ENCODE peak calls at places on chromosomes 11 and 22, in ten cellular contexts. V is endothelial cell of umbilical vein; G is left lung; J is brain microvascular endothelial cell; B is CD4-positive, alpha-beta T cell; E is PC-9; P is body of pancreas; H is trophoblast cell; F is cardiac muscle cell; C is right lobe of liver. U is an unnamed sample.
A peak's percentile ranks its signal among the peaks of the same experiment; 100 is the strongest.

GRCh38 chr11:36165638-36166389 is 123.4 kb downstream of the COMMD9 start:
- DNase-seq in V (peak; percentile 87), G (no peak), J (no peak), B (no peak), E (no peak), P (no peak), H (no peak), F (no peak), C (no peak), U (no peak)

GRCh38 chr11:108222686-108223448 is at the start of gene ATM:
- DNase-seq in V (peak; percentile 100), G (peak; percentile 100), J (peak; percentile 99), B (peak; percentile 99), E (peak; percentile 98), P (peak; percentile 99), H (peak; percentile 100), F (peak; percentile 100), C (peak; percentile 99), U (peak; percentile 99)

GRCh38 chr11:1540074-1540473 is 32.0 kb downstream of the DUSP8 start:
- DNase-seq in V (no peak), G (no peak), J (no peak), B (no peak), E (no peak), P (no peak), H (no peak), F (no peak), C (no peak), U (no peak)

GRCh38 chr22:32331918-32332725 is 25.5 kb upstream of the RFPL3 start:
- DNase-seq in V (no peak), G (no peak), J (no peak), B (no peak), E (no peak), P (no peak), H (no peak), F (no peak), C (no peak), U (no peak)

GRCh38 chr11:43282607-43283440 is 29.0 kb upstream of the API5 start:
- DNase-seq in V (peak; percentile 50), G (no peak), J (peak; percentile 20), B (peak; percentile 19), E (no peak), P (peak; percentile 35), H (peak; percentile 67), F (peak; percentile 52), C (peak; percentile 31), U (peak; percentile 36)

GRCh38 chr11:63907808-63908530 is 9.0 kb downstream of the RCOR2 start:
- DNase-seq in V (no peak), G (no peak), J (no peak), B (no peak), E (no peak), P (no peak), H (no peak), F (no peak), C (no peak), U (peak; percentile 66)

GRCh38 chr22:19844423-19845368 is 10.0 kb downstream of the GNB1L start:
- DNase-seq in V (peak; percentile 77), G (peak; percentile 76), J (peak; percentile 33), B (no peak), E (no peak), P (peak; percentile 48), H (peak; percentile 77), F (peak; percentile 33), C (peak; percentile 58), U (no peak)

GRCh38 chr22:37485006-37485713 is 1.0 kb downstream of the MFNG start:
- DNase-seq in V (peak; percentile 76), G (peak; percentile 53), J (no peak), B (peak; percentile 63), E (no peak), P (no peak), H (no peak), F (no peak), C (peak; percentile 60), U (peak; percentile 30)

GRCh38 chr22:50184004-50184461 is 1.7 kb upstream of the TRABD start:
- DNase-seq in V (no peak), G (peak; percentile 81), J (no peak), B (no peak), E (peak; percentile 67), P (peak; percentile 89), H (no peak), F (peak; percentile 78), C (peak; percentile 80), U (peak; percentile 42)

GRCh38 chr22:46057762-46058420 is 80.9 kb upstream of the WNT7B start:
- DNase-seq in V (no peak), G (peak; percentile 72), J (no peak), B (no peak), E (no peak), P (peak; percentile 71), H (no peak), F (peak; percentile 51), C (peak; percentile 50), U (no peak)

GRCh38 chr11:84437129-84438123 is 1151.3 kb upstream of the CCDC90B start:
- DNase-seq in V (no peak), G (peak; percentile 33), J (no peak), B (no peak), E (no peak), P (peak; percentile 81), H (no peak), F (no peak), C (no peak), U (no peak)

GRCh38 chr11:22349446-22349845 is 11.3 kb downstream of the SLC17A6 start:
- DNase-seq in V (no peak), G (no peak), J (no peak), B (no peak), E (no peak), P (no peak), H (no peak), F (no peak), C (no peak), U (no peak)

GRCh38 chr11:102926517-102926916 is 29.0 kb downstream of the MMP13 start:
- DNase-seq in V (no peak), G (no peak), J (no peak), B (no peak), E (no peak), P (no peak), H (no peak), F (no peak), C (no peak), U (no peak)

GRCh38 chr11:2533642-2534115 is 88.9 kb downstream of the KCNQ1 start:
- DNase-seq in V (peak; percentile 38), G (peak; percentile 84), J (peak; percentile 92), B (no peak), E (peak; percentile 81), P (peak; percentile 67), H (peak; percentile 95), F (peak; percentile 96), C (peak; percentile 71), U (peak; percentile 37)

GRCh38 chr11:10918275-10918674 is 60.4 kb upstream of the ZBED5 start:
- DNase-seq in V (no peak), G (no peak), J (no peak), B (no peak), E (no peak), P (no peak), H (no peak), F (no peak), C (no peak), U (no peak)

GRCh38 chr11:129861702-129862107 is 33.7 kb downstream of the NFRKB start:
- DNase-seq in V (peak; percentile 89), G (peak; percentile 77), J (peak; percentile 95), B (no peak), E (peak; percentile 100), P (peak; percentile 83), H (peak; percentile 98), F (peak; percentile 94), C (peak; percentile 61), U (no peak)

GRCh38 chr11:68371176-68372041 is 59.0 kb downstream of the LRP5 start:
- DNase-seq in V (no peak), G (no peak), J (peak; percentile 45), B (no peak), E (no peak), P (no peak), H (peak; percentile 37), F (no peak), C (no peak), U (no peak)

GRCh38 chr11:78575478-78575877 is 814 bp upstream of the NARS2 start:
- DNase-seq in V (no peak), G (no peak), J (no peak), B (no peak), E (no peak), P (no peak), H (peak; percentile 28), F (no peak), C (no peak), U (no peak)
- H3K27ac ChIP-seq in V (no peak overlapping the region), G (peak overlapping the region; percentile 82), J (no peak overlapping the region), B (peak overlapping the region; percentile 74), E (peak overlapping the region; percentile 13), P (peak overlapping the region; percentile 84), H (no peak overlapping the region), F (peak overlapping the region; percentile 86), C (peak overlapping the region; percentile 86), U (no peak overlapping the region)

GRCh38 chr22:43110444-43110926 is at the start of gene BIK:
- DNase-seq in V (peak; percentile 47), G (peak; percentile 62), J (no peak), B (peak; percentile 51), E (no peak), P (peak; percentile 52), H (peak; percentile 51), F (peak; percentile 35), C (peak; percentile 53), U (peak; percentile 61)

GRCh38 chr22:43109511-43109910 is 1.0 kb upstream of the BIK start:
- DNase-seq in V (no peak), G (no peak), J (no peak), B (no peak), E (no peak), P (no peak), H (no peak), F (no peak), C (no peak), U (no peak)

GRCh38 chr22:43113516-43114251 is 3.1 kb downstream of the BIK start:
- DNase-seq in V (no peak), G (no peak), J (no peak), B (no peak), E (peak; percentile 53), P (peak; percentile 64), H (no peak), F (no peak), C (no peak), U (no peak)

GRCh38 chr22:43109921-43110443 is 568 bp upstream of the BIK start:
- DNase-seq in V (no peak), G (no peak), J (no peak), B (no peak), E (no peak), P (no peak), H (no peak), F (no peak), C (no peak), U (no peak)

GRCh38 chr22:43110927-43111623 is 525 bp downstream of the BIK start:
- DNase-seq in V (no peak), G (peak; percentile 55), J (no peak), B (peak; percentile 63), E (no peak), P (peak; percentile 70), H (no peak), F (no peak), C (peak; percentile 39), U (peak; percentile 35)
- H3K27me3 ChIP-seq in V (peaks cover 16% of the 10 kb centered on the region), G (peaks cover 40% of the 10 kb centered on the region), J (peaks cover 19% of the 10 kb centered on the region), B (no peaks in the 10 kb centered on the region), E (peaks cover 4% of the 10 kb centered on the region), P (no peaks in the 10 kb centered on the region), H (peaks cover 25% of the 10 kb centered on the region), F (peaks cover 28% of the 10 kb centered on the region), C (no peaks in the 10 kb centered on the region), U (peaks cover 13% of the 10 kb centered on the region)

GRCh38 chr11:112795896-112796686 is 165.1 kb upstream of the NCAM1 start:
- DNase-seq in V (no peak), G (no peak), J (no peak), B (no peak), E (no peak), P (no peak), H (no peak), F (no peak), C (no peak), U (peak; percentile 25)
- H3K27ac ChIP-seq in V (no peak overlapping the region), G (no peak overlapping the region), J (no peak overlapping the region), B (no peak overlapping the region), E (no peak overlapping the region), P (no peak overlapping the region), H (no peak overlapping the region), F (peak overlapping the region; percentile 55), C (no peak overlapping the region), U (no peak overlapping the region)

GRCh38 chr11:95418916-95419315 is 187.9 kb upstream of the SESN3 start:
- DNase-seq in V (no peak), G (no peak), J (no peak), B (no peak), E (no peak), P (no peak), H (no peak), F (no peak), C (no peak), U (no peak)
- H3K27me3 ChIP-seq in V (no peaks in the 10 kb centered on the region), G (no peaks in the 10 kb centered on the region), J (no peaks in the 10 kb centered on the region), B (no peaks in the 10 kb centered on the region), E (no peaks in the 10 kb centered on the region), P (no peaks in the 10 kb centered on the region), H (no peaks in the 10 kb centered on the region), F (no peaks in the 10 kb centered on the region), C (no peaks in the 10 kb centered on the region), U (no peaks in the 10 kb centered on the region)